ENCODE peak calls at places on chromosomes 2 and 18, in four cellular contexts. S is CD4-positive, CD25-positive, alpha-beta regulatory T cell; F is naive thymus-derived CD4-positive, alpha-beta T cell; R is tibial artery. P is an unnamed sample.

GRCh38 chr2:172667926-172668325 is 67.7 kb upstream of the RAPGEF4 start:
- DNase-seq in S (no peak), F (no peak), R (no peak), P (no peak)

GRCh38 chr2:144027593-144027992 is 492.3 kb downstream of the ZEB2 start:
- DNase-seq in S (no peak), F (no peak), R (no peak), P (no peak)

GRCh38 chr18:66761166-66761565 is 157.3 kb upstream of the CDH19 start:
- DNase-seq in S (no peak), F (no peak), R (no peak), P (no peak)

GRCh38 chr2:81598437-81598836 is 1293.9 kb upstream of the LRRTM1 start:
- DNase-seq in S (no peak), F (no peak), R (no peak), P (no peak)

GRCh38 chr2:135164431-135164830 is 112.3 kb downstream of the RAB3GAP1 start:
- DNase-seq in S (no peak), F (no peak), R (no peak), P (no peak)

GRCh38 chr2:40371525-40372277 is 80.2 kb downstream of the SLC8A1 start:
- DNase-seq in S (no peak), F (no peak), R (peak; percentile 48), P (no peak)

GRCh38 chr2:216113572-216113971 is 4.4 kb downstream of the XRCC5 start:
- DNase-seq in S (peak; percentile 36), F (no peak), R (no peak), P (no peak)

GRCh38 chr2:239247401-239248245 is 153.2 kb downstream of the HDAC4 start:
- DNase-seq in S (no peak), F (no peak), R (no peak), P (no peak)

GRCh38 chr18:9017170-9017899 is 85.2 kb upstream of the NDUFV2 start:
- DNase-seq in S (peak; percentile 67), F (peak; percentile 3), R (peak; percentile 71), P (no peak)

GRCh38 chr2:86704482-86704971 is 15.6 kb upstream of the RMND5A start:
- DNase-seq in S (no peak), F (no peak), R (no peak), P (no peak)

GRCh38 chr2:85326406-85326945 is 1.3 kb downstream of the TGOLN2 start:
- DNase-seq in S (peak; percentile 84), F (peak; percentile 61), R (no peak), P (peak; percentile 23)

GRCh38 chr2:69594341-69594740 is 49.2 kb downstream of the AAK1 start:
- DNase-seq in S (no peak), F (no peak), R (no peak), P (no peak)

GRCh38 chr2:175004980-175005832 is at the start of gene CHN1:
- DNase-seq in S (peak; percentile 72), F (peak; percentile 61), R (peak; percentile 62), P (peak; percentile 70)

GRCh38 chr2:180003566-180003965 is 3.5 kb downstream of the CWC22 start:
- DNase-seq in S (no peak), F (no peak), R (no peak), P (no peak)

GRCh38 chr2:207828361-207829057 is 58.8 kb upstream of the FZD5 start:
- DNase-seq in S (no peak), F (no peak), R (no peak), P (no peak)

GRCh38 chr2:69975853-69976462 is 14.5 kb upstream of the ASPRV1 start:
- DNase-seq in S (peak; percentile 65), F (no peak), R (no peak), P (no peak)

GRCh38 chr2:6929196-6929874 is 12.1 kb downstream of the RNF144A start:
- DNase-seq in S (no peak), F (no peak), R (no peak), P (no peak)

GRCh38 chr2:99880148-99880983 is 262.0 kb downstream of the AFF3 start:
- DNase-seq in S (no peak), F (no peak), R (no peak), P (no peak)

GRCh38 chr2:8144785-8145184 is 537.1 kb upstream of the ID2 start:
- DNase-seq in S (no peak), F (no peak), R (no peak), P (no peak)

GRCh38 chr2:101986804-101987740 is 4.7 kb upstream of the IL1R2 start:
- DNase-seq in S (peak; percentile 56), F (peak; percentile 56), R (no peak), P (no peak)

GRCh38 chr18:3368193-3368592 is 81.8 kb upstream of the TGIF1 start:
- DNase-seq in S (no peak), F (no peak), R (no peak), P (no peak)

GRCh38 chr18:56276466-56276865 is 361.9 kb downstream of the TXNL1 start:
- DNase-seq in S (no peak), F (no peak), R (no peak), P (no peak)

GRCh38 chr2:172442072-172442895 is 14.9 kb downstream of the ITGA6 start:
- DNase-seq in S (peak; percentile 58), F (no peak), R (no peak), P (peak; percentile 44)

GRCh38 chr2:160288324-160288723 is 88.3 kb upstream of the ITGB6 start:
- DNase-seq in S (no peak), F (no peak), R (no peak), P (no peak)

GRCh38 chr2:29113891-29114321 is 1.3 kb upstream of the CLIP4 start:
- DNase-seq in S (no peak), F (no peak), R (peak; percentile 81), P (no peak)

GRCh38 chr18:22171839-22172582 is 2.6 kb downstream of the GATA6 start:
- DNase-seq in S (no peak), F (no peak), R (peak; percentile 27), P (no peak)

GRCh38 chr2:86039178-86039962 is 66.3 kb downstream of the POLR1A start:
- DNase-seq in S (no peak), F (peak; percentile 52), R (no peak), P (peak; percentile 37)

GRCh38 chr18:76678248-76678647 is 144.1 kb upstream of the ZNF236 start:
- DNase-seq in S (no peak), F (no peak), R (peak; percentile 37), P (no peak)

DNA sequence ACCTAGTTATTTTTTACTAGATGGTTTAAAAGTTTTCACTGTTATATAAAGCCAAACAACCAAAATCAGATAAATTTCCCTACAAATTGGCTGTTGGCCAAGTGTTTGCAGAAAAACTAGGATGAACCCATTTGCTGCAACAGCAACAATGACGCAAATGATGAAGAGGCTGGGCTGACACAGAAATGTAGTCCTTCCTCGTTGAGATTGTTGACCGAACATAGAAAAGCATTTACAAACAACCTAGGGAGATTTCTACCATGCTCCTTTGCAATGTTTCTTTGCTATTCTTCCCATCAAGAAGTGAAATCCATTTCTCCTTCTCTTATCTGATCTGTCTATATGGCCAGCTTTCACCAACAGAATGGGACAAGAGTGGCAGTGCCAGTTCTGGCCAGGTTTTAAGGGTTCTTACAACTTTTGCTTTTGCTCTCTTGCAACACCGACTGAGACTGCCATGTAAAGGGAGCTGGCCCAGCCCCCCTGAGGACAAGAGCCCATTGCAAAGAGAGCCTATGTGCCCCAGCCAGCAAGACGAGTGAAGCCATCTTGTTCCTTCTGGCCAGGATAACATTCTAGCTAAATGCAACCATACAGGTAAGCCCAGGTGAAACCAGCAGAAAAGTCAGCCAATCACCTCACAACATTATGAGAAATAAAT is 100.9 kb upstream of the RND3 start:
- DNase-seq in S (no peak), F (no peak), R (no peak), P (no peak)
- H3K4me1 ChIP-seq in S (no peaks in the 10 kb centered on the region), F (no peaks in the 10 kb centered on the region), R (peaks cover 5% of the 10 kb centered on the region), P (no peaks in the 10 kb centered on the region)

DNA sequence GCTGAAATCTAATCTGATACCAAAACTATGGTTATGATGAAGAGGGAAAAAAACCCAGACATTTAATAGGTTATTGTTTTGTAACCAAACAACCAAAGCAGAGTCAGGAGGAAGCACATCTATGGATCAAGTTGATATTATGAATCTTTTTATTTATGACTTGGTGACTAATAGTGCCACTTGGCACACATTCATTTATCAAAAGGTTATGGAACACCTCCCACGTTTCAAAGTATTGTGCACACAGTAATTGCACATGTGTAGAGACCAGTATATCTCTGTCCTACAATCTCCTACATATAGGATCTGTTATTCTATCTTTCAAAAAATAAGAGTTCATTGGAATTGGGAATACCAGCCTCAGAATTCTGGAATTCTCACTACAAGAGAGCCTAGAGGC is 93.0 kb downstream of the DPP4 start:
- DNase-seq in S (no peak), F (no peak), R (no peak), P (no peak)
- H3K4me1 ChIP-seq in S (peaks cover 7% of the 10 kb centered on the region), F (peaks cover 4% of the 10 kb centered on the region), R (no peaks in the 10 kb centered on the region), P (no peaks in the 10 kb centered on the region)

GRCh38 chr2:71064754-71065621 is 3.5 kb upstream of the NAGK start:
- DNase-seq in S (no peak), F (no peak), R (no peak), P (no peak)

GRCh38 chr2:71067567-71068217 is 756 bp upstream of the NAGK start:
- DNase-seq in S (peak; percentile 21), F (no peak), R (no peak), P (no peak)

GRCh38 chr2:71068218-71069035 is at the start of gene NAGK:
- DNase-seq in S (peak; percentile 98), F (peak; percentile 99), R (peak; percentile 94), P (peak; percentile 99)

GRCh38 chr2:71069376-71069775 is 928 bp downstream of the NAGK start:
- DNase-seq in S (no peak), F (no peak), R (no peak), P (no peak)

GRCh38 chr2:71066856-71067255 is 1.6 kb upstream of the NAGK start:
- DNase-seq in S (no peak), F (no peak), R (no peak), P (no peak)
- H3K4me1 ChIP-seq in S (peaks cover 37% of the 10 kb centered on the region), F (peaks cover 35% of the 10 kb centered on the region), R (peaks cover 27% of the 10 kb centered on the region), P (peaks cover 29% of the 10 kb centered on the region)

DNA sequence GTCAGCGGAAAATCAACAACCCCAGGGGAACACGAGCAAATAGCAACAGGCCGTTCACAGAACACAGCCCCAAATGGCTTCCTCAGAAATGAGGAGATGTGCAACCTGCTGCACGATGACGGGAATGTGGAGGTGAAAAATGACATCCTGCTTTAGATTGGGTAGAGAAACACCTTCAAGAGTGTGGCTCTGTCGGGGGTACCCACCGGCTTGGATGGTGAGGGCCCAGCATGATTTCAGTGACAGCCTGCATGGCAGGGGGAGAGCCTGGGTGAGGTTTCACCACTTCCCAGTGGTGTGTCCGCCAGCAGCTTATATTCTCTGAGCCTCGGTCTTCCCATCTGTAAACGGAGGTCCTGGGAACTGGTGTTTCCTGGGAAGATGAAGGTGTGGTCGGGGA is 157.8 kb upstream of the GLI2 start:
- DNase-seq in S (no peak), F (no peak), R (no peak), P (no peak)
- H3K4me1 ChIP-seq in S (no peaks in the 10 kb centered on the region), F (no peaks in the 10 kb centered on the region), R (peaks cover 11% of the 10 kb centered on the region), P (no peaks in the 10 kb centered on the region)